ENCODE peak calls at places on chromosomes 16 and 17, in nine cellular contexts. L is SHP77; M is A549; K is H54; V is HS-5; G is RPMI7951; O is ureter; A is stimulated activated CD4-positive, alpha-beta T cell treated with anti-CD3 and anti-CD28 coated beads, Interleukin-4, amount 100 ng/mL, for 1 hour; U is NCI-H187. D is an unnamed sample.
A peak's percentile ranks its signal among the peaks of the same experiment; 100 is the strongest.

GRCh38 chr17:28956861-28957260 is 5.5 kb upstream of the PHF12 start:
- DNase-seq in O (no peak), V (no peak), M (no peak), A (no peak), L (no peak), U (no peak), K (no peak), G (no peak), D (no peak)

GRCh38 chr17:74110467-74110866 is 93.0 kb upstream of the RPL38 start:
- DNase-seq in G (no peak), K (no peak), L (no peak), O (no peak), M (no peak), V (no peak), A (no peak), U (no peak), D (no peak)

GRCh38 chr16:66585477-66586239 is 6.4 kb downstream of the CMTM2 start:
- DNase-seq in A (no peak), G (no peak), O (no peak), K (no peak), L (no peak), V (no peak), U (no peak), M (no peak), D (no peak)

GRCh38 chr17:81221371-81221841 is 1.4 kb downstream of the CEP131 start:
- DNase-seq in M (no peak), A (no peak), K (no peak), G (no peak), U (no peak), O (no peak), L (no peak), V (no peak), D (no peak)

GRCh38 chr17:55513885-55514590 is 2.8 kb upstream of the SMIM36 start:
- DNase-seq in M (peak; percentile 61), G (peak; percentile 59), L (peak; percentile 38), U (peak; percentile 34), V (peak; percentile 35), K (peak; percentile 15), O (peak; percentile 72), A (peak; percentile 58), D (peak; percentile 79)

GRCh38 chr16:66207864-66208226 is 158.6 kb upstream of the CDH5 start:
- DNase-seq in A (no peak), M (no peak), L (no peak), U (no peak), G (no peak), O (no peak), V (no peak), K (no peak), D (no peak)

GRCh38 chr16:85861095-85861825 is 37.7 kb upstream of the IRF8 start:
- DNase-seq in G (no peak), M (no peak), O (peak; percentile 34), K (no peak), U (no peak), A (no peak), L (no peak), V (no peak), D (peak; percentile 16)

GRCh38 chr17:60926466-60927183 is 249.0 kb downstream of the BCAS3 start:
- DNase-seq in O (no peak), A (no peak), K (no peak), L (peak; percentile 0), U (no peak), G (peak; percentile 5), M (no peak), V (no peak), D (no peak)

GRCh38 chr17:77107506-77108433 is 33.0 kb upstream of the SEC14L1 start:
- DNase-seq in K (no peak), M (no peak), U (no peak), L (no peak), A (peak; percentile 54), G (peak; percentile 61), O (no peak), V (no peak), D (no peak)

GRCh38 chr17:15384142-15384803 is 42.9 kb upstream of the TEKT3 start:
- DNase-seq in L (peak; percentile 24), G (peak; percentile 39), V (no peak), M (no peak), O (no peak), A (no peak), K (no peak), U (no peak), D (no peak)

GRCh38 chr17:13879961-13880466 is 189.3 kb upstream of the COX10 start:
- DNase-seq in A (no peak), O (no peak), V (no peak), K (no peak), M (no peak), U (no peak), L (no peak), G (no peak), D (no peak)

GRCh38 chr17:51046527-51047384 is 73.9 kb downstream of the SPAG9 start:
- DNase-seq in G (peak; percentile 94), U (no peak), K (peak; percentile 28), M (no peak), V (no peak), O (peak; percentile 56), L (peak; percentile 87), A (no peak), D (peak; percentile 76)

GRCh38 chr17:63956296-63956920 is 16.3 kb downstream of the SCN4A start:
- DNase-seq in K (peak; percentile 79), U (no peak), L (no peak), V (no peak), O (no peak), G (peak; percentile 7), A (no peak), M (no peak), D (no peak)

GRCh38 chr17:2393184-2393953 is 7.5 kb downstream of the MNT start:
- DNase-seq in O (peak; percentile 89), M (peak; percentile 81), L (peak; percentile 91), A (peak; percentile 90), G (peak; percentile 82), U (peak; percentile 25), K (peak; percentile 86), V (peak; percentile 41), D (peak; percentile 87)

GRCh38 chr17:15431201-15431600 is 36.2 kb downstream of the CDRT4 start:
- DNase-seq in L (peak; percentile 99), M (no peak), K (no peak), U (no peak), V (no peak), A (no peak), O (no peak), G (no peak), D (no peak)

GRCh38 chr17:59856859-59857794 is 35.6 kb downstream of the TUBD1 start:
- DNase-seq in K (no peak), V (no peak), A (no peak), U (no peak), G (no peak), L (no peak), O (no peak), M (no peak), D (peak; percentile 22)

GRCh38 chr17:66301864-66302741 is at the start of gene PRKCA:
- DNase-seq in L (peak; percentile 43), A (peak; percentile 74), U (no peak), G (peak; percentile 76), K (peak; percentile 82), V (no peak), O (peak; percentile 67), M (peak; percentile 73), D (peak; percentile 60)

D was measured in SJSA1.